ENCODE peak calls at places on chromosomes 13 and 19, in ten cellular contexts. S, L, D, J, K, W, X, F, M and C are unnamed samples. For H3K27me3, the result is how much of the 10 kb centered on the place peaks cover.

GRCh38 chr19:35484637-35485036 is 5.6 kb downstream of the KRTDAP start:
- DNase-seq in K (no peak), J (no peak), S (no peak), M (no peak), X (no peak), D (no peak), F (no peak), W (no peak), L (no peak), C (no peak)

GRCh38 chr13:37716796-37717195 is 118.2 kb upstream of the POSTN start:
- DNase-seq in J (no peak), X (no peak), K (no peak), F (no peak), S (no peak), M (no peak), W (peak), L (no peak), D (no peak), C (no peak)

GRCh38 chr19:35125270-35125717 is 9.6 kb downstream of the LGI4 start:
- DNase-seq in D (no peak), L (no peak), K (no peak), J (no peak), S (no peak), F (no peak), M (no peak), X (no peak), W (no peak), C (no peak)

GRCh38 chr13:51770681-51771417 is 33.1 kb downstream of the DHRS12 start:
- DNase-seq in J (no peak), F (no peak), L (no peak), K (no peak), W (no peak), X (no peak), D (no peak), S (no peak), M (no peak), C (no peak)

GRCh38 chr19:2040647-2041435 is 10.2 kb downstream of the MKNK2 start:
- DNase-seq in J (no peak), X (no peak), S (no peak), L (no peak), W (no peak), K (no peak), F (no peak), M (no peak), D (no peak), C (no peak)

GRCh38 chr19:46069841-46070341 is 29.1 kb upstream of the IGFL4 start:
- DNase-seq in W (peak), X (no peak), D (no peak), M (no peak), L (no peak), S (no peak), J (no peak), K (no peak), F (peak), C (no peak)

GRCh38 chr19:34365463-34366401 is 736 bp downstream of the GPI start:
- DNase-seq in F (no peak), M (peak), J (peak), L (peak), X (no peak), D (no peak), S (peak), K (no peak), W (peak), C (peak)

GRCh38 chr13:102198418-102199322 is 203.2 kb downstream of the FGF14 start:
- DNase-seq in K (no peak), S (no peak), F (no peak), W (peak), J (no peak), X (no peak), M (no peak), D (no peak), L (no peak), C (no peak)

GRCh38 chr13:42320375-42320787 is 48.4 kb downstream of the AKAP11 start:
- DNase-seq in X (no peak), K (no peak), M (no peak), D (no peak), J (no peak), W (no peak), S (no peak), F (no peak), L (no peak), C (no peak)

GRCh38 chr13:63190742-63191141 is 1775.1 kb upstream of the PCDH20 start:
- DNase-seq in K (no peak), S (no peak), D (no peak), W (peak), L (no peak), M (no peak), J (no peak), X (no peak), F (no peak), C (no peak)

GRCh38 chr19:12985049-12985776 is 10.1 kb upstream of the NFIX start:
- DNase-seq in L (no peak), D (peak), W (no peak), X (peak), S (peak), K (peak), F (no peak), M (peak), J (peak), C (no peak)

GRCh38 chr19:2114821-2115220 is 18.1 kb downstream of the IZUMO4 start:
- DNase-seq in M (no peak), S (no peak), D (no peak), L (no peak), K (no peak), X (no peak), J (no peak), W (no peak), F (no peak), C (no peak)

GRCh38 chr13:114067886-114068722 is 64.3 kb downstream of the RASA3 start:
- DNase-seq in L (peak), X (no peak), K (peak), W (no peak), S (peak), M (peak), D (no peak), J (no peak), F (no peak), C (no peak)

GRCh38 chr19:45657520-45658163 is 10.4 kb upstream of the GIPR start:
- DNase-seq in X (no peak), J (no peak), D (no peak), K (no peak), M (no peak), S (no peak), F (no peak), L (no peak), W (no peak), C (no peak)

GRCh38 chr13:50845211-50845610 is 1.7 kb upstream of the DLEU7 start:
- DNase-seq in S (no peak), J (no peak), W (peak), F (no peak), M (no peak), L (no peak), X (no peak), D (no peak), K (no peak), C (no peak)

GRCh38 chr13:29524176-29524575 is 71.3 kb downstream of the SLC7A1 start:
- DNase-seq in W (peak), K (peak), X (peak), L (no peak), S (no peak), D (no peak), M (peak), F (no peak), J (no peak), C (no peak)

GRCh38 chr19:54133312-54133956 is 4.1 kb upstream of the CNOT3 start:
- DNase-seq in M (no peak), K (no peak), L (no peak), S (no peak), D (no peak), J (no peak), F (peak), X (no peak), W (peak), C (peak)

GRCh38 chr19:38649305-38650179 is 2.1 kb downstream of the ACTN4 start:
- DNase-seq in S (peak), W (no peak), X (no peak), M (no peak), F (no peak), L (peak), K (no peak), D (no peak), J (peak), C (peak)

GRCh38 chr19:1074512-1075283 is 7.7 kb downstream of the ARHGAP45 start:
- DNase-seq in W (no peak), L (peak), S (peak), M (peak), X (peak), J (peak), K (peak), D (no peak), F (no peak), C (peak)

GRCh38 chr13:61247149-61247936 is 168.3 kb downstream of the PCDH20 start:
- DNase-seq in S (no peak), M (no peak), F (no peak), W (no peak), L (no peak), D (no peak), J (no peak), X (no peak), K (no peak), C (no peak)

GRCh38 chr19:6718741-6719539 is 1.5 kb downstream of the C3 start:
- DNase-seq in W (peak), K (peak), M (no peak), L (no peak), F (no peak), J (no peak), X (no peak), D (no peak), S (no peak), C (peak)

GRCh38 chr19:6714749-6715555 is 5.5 kb downstream of the C3 start:
- DNase-seq in D (no peak), K (peak), S (no peak), W (no peak), X (no peak), L (no peak), M (no peak), J (no peak), F (no peak), C (peak)

GRCh38 chr19:6718111-6718740 is 2.2 kb downstream of the C3 start:
- DNase-seq in L (no peak), S (no peak), F (no peak), M (no peak), X (no peak), D (no peak), K (peak), J (no peak), W (no peak), C (peak)

GRCh38 chr19:6717441-6717971 is 2.9 kb downstream of the C3 start:
- DNase-seq in W (no peak), X (no peak), F (no peak), D (no peak), M (no peak), K (no peak), L (no peak), S (no peak), J (no peak), C (no peak)

GRCh38 chr19:6717036-6717435 is 3.4 kb downstream of the C3 start:
- DNase-seq in M (no peak), L (no peak), F (no peak), W (no peak), D (no peak), S (no peak), K (peak), J (no peak), X (no peak), C (peak)
- TF ChIP-seq CTCF in M (no peak), L (no peak), F (no peak), W (peak), D (no peak), S (no peak), K (no peak), J (no peak), X (no peak), C (no peak)

GRCh38 chr13:112074139-112074710 is 7.3 kb downstream of the SOX1 start:
- DNase-seq in F (no peak), S (no peak), X (no peak), L (no peak), K (no peak), W (no peak), D (no peak), M (no peak), J (no peak), C (no peak)
- H3K27me3 ChIP-seq in F (under half), S (under half), X (under half), L (half or more), K (half or more), W (half or more), D (under half), M (half or more), J (half or more), C (under half)

GRCh38 chr13:22757530-22758120 is 423.2 kb upstream of the SGCG start:
- DNase-seq in L (no peak), X (no peak), W (peak), S (no peak), D (no peak), F (no peak), K (no peak), M (no peak), J (no peak), C (no peak)
- TF ChIP-seq CTCF in L (peak), X (peak), W (peak), S (no peak), D (peak), F (peak), K (peak), M (peak), J (no peak), C (peak)

DNA sequence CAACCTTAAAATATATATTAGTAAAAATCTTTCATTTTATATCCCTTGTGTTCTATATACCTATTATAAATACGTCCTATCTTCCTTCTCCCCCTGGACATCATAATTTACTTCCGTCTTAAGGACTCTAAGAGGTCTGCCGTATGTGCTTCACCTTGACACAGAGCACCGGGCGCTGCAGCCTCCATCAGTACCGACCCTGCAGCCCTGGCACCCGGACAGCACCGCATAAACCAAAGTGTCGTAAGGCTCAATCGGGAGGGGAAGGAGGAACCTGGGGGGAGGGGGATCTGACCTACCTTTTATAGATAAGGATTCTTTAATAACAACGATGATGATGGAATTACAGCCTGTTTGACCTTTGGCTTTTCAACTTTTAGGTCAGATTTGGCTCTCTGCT is 44.0 kb downstream of the EFNB2 start:
- DNase-seq in D (no peak), K (no peak), W (no peak), S (no peak), J (no peak), X (no peak), L (no peak), M (no peak), F (no peak), C (no peak)
- H3K27me3 ChIP-seq in D (under half), K (under half), W (under half), S (under half), J (under half), X (under half), L (under half), M (under half), F (under half), C (under half)

DNA sequence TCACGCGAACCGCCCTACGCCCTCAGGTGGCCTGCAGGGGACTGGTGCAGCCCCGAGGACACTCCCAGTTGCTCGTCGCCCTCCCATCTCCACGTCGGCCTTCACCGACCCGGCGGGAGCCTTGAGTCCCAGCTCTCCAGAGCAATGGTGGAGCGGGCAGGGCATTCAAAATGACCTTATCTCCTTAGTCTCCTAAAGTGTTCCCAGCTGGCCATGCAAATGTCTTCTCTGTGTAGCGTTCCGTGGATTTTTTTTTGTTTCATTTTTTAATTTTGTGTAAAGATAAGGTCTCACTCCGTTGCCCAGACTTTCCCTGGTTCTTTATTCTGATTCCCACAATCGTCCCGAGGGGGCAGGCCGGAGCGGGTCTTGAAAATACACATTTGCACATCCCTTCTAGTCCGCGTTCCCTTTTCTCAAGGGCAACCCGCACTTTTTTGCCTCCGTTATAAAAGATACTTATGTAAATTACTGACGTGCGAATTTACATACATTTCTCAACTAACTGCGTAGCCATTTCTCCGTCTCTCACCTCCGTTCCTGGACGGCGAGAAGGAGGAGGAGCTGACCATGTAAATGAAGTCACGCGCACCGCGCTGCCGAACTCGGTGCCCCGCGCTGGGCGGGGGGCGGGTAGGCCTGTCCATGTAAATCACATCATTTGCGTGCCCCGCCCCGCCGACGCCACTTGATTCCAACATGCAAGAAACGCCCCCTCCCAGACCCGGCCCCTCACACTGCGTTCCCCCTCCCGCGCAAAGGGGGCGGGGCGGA is 581 bp upstream of the EGLN2 start:
- DNase-seq in K (peak), F (peak), W (peak), J (peak), S (peak), L (peak), D (peak), X (peak), M (peak), C (peak)
- TF ChIP-seq CTCF in K (peak), F (peak), W (peak), J (peak), S (peak), L (peak), D (peak), X (no peak), M (peak), C (peak)

GRCh38 chr13:57637515-57637914 is 6.0 kb downstream of the PCDH17 start:
- DNase-seq in X (no peak), K (no peak), F (no peak), S (no peak), J (no peak), M (no peak), L (no peak), W (no peak), D (no peak), C (no peak)
- H3K27me3 ChIP-seq in X (under half), K (under half), F (under half), S (under half), J (under half), M (under half), L (under half), W (under half), D (under half), C (under half)

GRCh38 chr13:110291286-110291685 is 15.7 kb downstream of the COL4A1 start:
- DNase-seq in X (no peak), S (peak), W (no peak), F (no peak), K (no peak), L (no peak), D (no peak), J (no peak), M (no peak), C (no peak)

GRCh38 chr13:110290153-110290552 is 16.8 kb downstream of the COL4A1 start:
- DNase-seq in K (no peak), W (no peak), S (peak), J (no peak), L (no peak), F (no peak), D (no peak), X (no peak), M (no peak), C (no peak)

GRCh38 chr13:110290811-110291210 is 16.1 kb downstream of the COL4A1 start:
- DNase-seq in S (peak), K (no peak), M (no peak), L (no peak), D (no peak), J (no peak), X (no peak), W (no peak), F (no peak), C (no peak)

GRCh38 chr13:110289174-110289573 is 17.8 kb downstream of the COL4A1 start:
- DNase-seq in J (no peak), K (no peak), L (no peak), M (no peak), S (no peak), F (no peak), D (no peak), X (no peak), W (no peak), C (no peak)

DNA sequence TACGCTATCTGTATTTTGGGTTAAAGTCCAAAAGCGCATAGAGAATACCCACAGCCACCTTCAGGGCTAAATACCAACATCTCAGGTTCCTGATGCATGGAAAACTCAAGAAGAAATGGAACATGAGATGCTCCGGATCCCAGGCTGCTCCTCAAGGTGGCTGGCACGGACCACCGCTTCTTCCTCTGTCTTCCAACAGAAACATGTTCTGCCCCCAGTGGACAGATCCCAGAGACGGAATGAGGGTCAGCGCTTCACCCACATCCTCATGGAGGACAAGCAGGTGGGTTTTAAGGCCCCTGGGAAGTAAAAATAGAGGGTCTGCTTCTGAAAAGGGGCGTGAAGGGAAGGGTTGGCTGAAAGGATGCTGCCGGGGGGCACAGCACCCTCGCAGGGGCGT is 17.3 kb downstream of the COL4A1 start:
- DNase-seq in S (peak), M (no peak), D (no peak), W (no peak), L (no peak), X (no peak), K (no peak), J (no peak), F (no peak), C (no peak)
- TF ChIP-seq CTCF in S (no peak), M (no peak), D (no peak), W (no peak), L (no peak), X (no peak), K (no peak), J (no peak), F (no peak), C (no peak)

GRCh38 chr19:8150178-8150865 is 930 bp upstream of the FBN3 start:
- DNase-seq in F (no peak), K (no peak), L (no peak), S (no peak), M (no peak), D (no peak), X (no peak), J (no peak), W (no peak), C (no peak)
- H3K27me3 ChIP-seq in F (under half), K (under half), L (under half), S (under half), M (half or more), D (under half), X (under half), J (under half), W (under half), C (under half)

GRCh38 chr19:58516964-58517833 is 2.4 kb downstream of the ZBTB45 start:
- DNase-seq in F (no peak), S (no peak), D (no peak), W (no peak), M (no peak), L (no peak), X (no peak), J (no peak), K (peak), C (no peak)

GRCh38 chr19:58520257-58520599 is 618 bp upstream of the ZBTB45 start:
- DNase-seq in M (no peak), J (no peak), S (no peak), K (no peak), W (no peak), D (no peak), F (no peak), L (no peak), X (no peak), C (no peak)

GRCh38 chr19:58519355-58520256 is at the start of gene ZBTB45:
- DNase-seq in K (peak), J (peak), W (peak), D (peak), L (peak), F (peak), X (peak), S (peak), M (peak), C (peak)

GRCh38 chr19:58518261-58519086 is 1.1 kb downstream of the ZBTB45 start:
- DNase-seq in X (no peak), D (no peak), W (no peak), S (no peak), J (peak), F (no peak), K (no peak), L (no peak), M (no peak), C (no peak)

GRCh38 chr19:58519087-58519354 is 589 bp downstream of the ZBTB45 start:
- DNase-seq in J (peak), L (peak), F (no peak), W (peak), K (peak), X (peak), S (peak), D (no peak), M (peak), C (peak)
- TF ChIP-seq CTCF in J (peak), L (peak), F (peak), W (peak), K (peak), X (no peak), S (no peak), D (peak), M (no peak), C (peak)